ENCODE peak calls at places on chromosomes 11 and 22, in nine cellular contexts. V, I, K, Q, Z, B, P, T and C are unnamed samples.

GRCh38 chr11:63610604-63611394 is 3.4 kb downstream of the PLAAT3 start:
- DNase-seq in V (no peak), I (no peak), K (no peak), Q (no peak), Z (no peak), B (no peak), P (no peak), T (no peak), C (no peak)

GRCh38 chr11:130121430-130121978 is 38.1 kb upstream of the ST14 start:
- DNase-seq in V (peak; percentile 31), I (no peak), K (no peak), Q (no peak), Z (no peak), B (no peak), P (no peak), T (no peak), C (no peak)

GRCh38 chr11:70431611-70432010 is 33.3 kb downstream of the CTTN start:
- DNase-seq in V (no peak), I (no peak), K (no peak), Q (no peak), Z (no peak), B (no peak), P (no peak), T (no peak), C (no peak)

GRCh38 chr11:120270386-120270785 is 30.4 kb downstream of the POU2F3 start:
- DNase-seq in V (no peak), I (no peak), K (no peak), Q (no peak), Z (no peak), B (no peak), P (no peak), T (no peak), C (no peak)

GRCh38 chr11:15893080-15893492 is 463.3 kb downstream of the SOX6 start:
- DNase-seq in V (no peak), I (no peak), K (no peak), Q (no peak), Z (no peak), B (no peak), P (peak; percentile 12), T (no peak), C (no peak)

GRCh38 chr22:29148826-29149225 is 56.9 kb upstream of the EMID1 start:
- DNase-seq in V (no peak), I (no peak), K (no peak), Q (no peak), Z (no peak), B (no peak), P (no peak), T (no peak), C (no peak)

GRCh38 chr11:61586792-61587430 is 6.0 kb upstream of the SYT7 start:
- DNase-seq in V (no peak), I (no peak), K (no peak), Q (no peak), Z (no peak), B (no peak), P (peak; percentile 51), T (no peak), C (no peak)

GRCh38 chr11:19892387-19892786 is 179.8 kb downstream of the NAV2 start:
- DNase-seq in V (no peak), I (no peak), K (no peak), Q (no peak), Z (no peak), B (no peak), P (no peak), T (no peak), C (no peak)

GRCh38 chr22:42284643-42285181 is 14.3 kb upstream of the TCF20 start:
- DNase-seq in V (no peak), I (no peak), K (no peak), Q (no peak), Z (no peak), B (no peak), P (no peak), T (no peak), C (no peak)

GRCh38 chr22:39183991-39184585 is 31.6 kb upstream of the CBX7 start:
- DNase-seq in V (no peak), I (no peak), K (no peak), Q (no peak), Z (no peak), B (no peak), P (no peak), T (no peak), C (no peak)

GRCh38 chr11:65588199-65589054 is 7.2 kb downstream of the KCNK7 start:
- DNase-seq in V (peak; percentile 86), I (peak; percentile 70), K (no peak), Q (peak; percentile 95), Z (peak; percentile 67), B (peak; percentile 66), P (no peak), T (no peak), C (peak; percentile 82)